ENCODE peak calls at places on chromosome 1, in six cellular contexts. One of them, this sample, is unnamed.
A peak's percentile ranks its signal among the peaks of the same experiment; 100 is the strongest.

GRCh38 chr1:39614488-39614887 is 25.0 kb downstream of the HEYL start:
- DNase-seq in fibroblast of lung: no peak
- DNase-seq in tibial artery: no peak
- DNase-seq in lung: no peak
- DNase-seq in transverse colon: no peak
- DNase-seq in Karpas-422: no peak
- DNase-seq in this sample: no peak

GRCh38 chr1:175073054-175073453 is 5.4 kb downstream of the TNN start:
- DNase-seq in fibroblast of lung: no peak
- DNase-seq in Karpas-422: peak; percentile 14
- DNase-seq in tibial artery: peak; percentile 41
- DNase-seq in lung: no peak
- DNase-seq in transverse colon: no peak
- DNase-seq in this sample: no peak

GRCh38 chr1:8065369-8065768 is 39.3 kb upstream of the ERRFI1 start:
- DNase-seq in fibroblast of lung: no peak
- DNase-seq in lung: no peak
- DNase-seq in Karpas-422: no peak
- DNase-seq in transverse colon: no peak
- DNase-seq in tibial artery: no peak
- DNase-seq in this sample: no peak

GRCh38 chr1:3914911-3915310 is 14.8 kb upstream of the C1orf174 start:
- DNase-seq in lung: no peak
- DNase-seq in fibroblast of lung: no peak
- DNase-seq in tibial artery: no peak
- DNase-seq in transverse colon: no peak
- DNase-seq in Karpas-422: no peak
- DNase-seq in this sample: no peak

GRCh38 chr1:211369640-211370039 is 43.0 kb downstream of the TRAF5 start:
- DNase-seq in tibial artery: no peak
- DNase-seq in transverse colon: no peak
- DNase-seq in lung: no peak
- DNase-seq in Karpas-422: no peak
- DNase-seq in fibroblast of lung: no peak
- DNase-seq in this sample: no peak

GRCh38 chr1:162016616-162017015 is 7.1 kb downstream of the OLFML2B start:
- DNase-seq in lung: no peak
- DNase-seq in fibroblast of lung: no peak
- DNase-seq in Karpas-422: no peak
- DNase-seq in tibial artery: no peak
- DNase-seq in transverse colon: no peak
- DNase-seq in this sample: no peak

GRCh38 chr1:175725684-175726083 is 17.7 kb downstream of the TNR start:
- DNase-seq in fibroblast of lung: peak; percentile 20
- DNase-seq in lung: no peak
- DNase-seq in Karpas-422: peak; percentile 77
- DNase-seq in tibial artery: no peak
- DNase-seq in transverse colon: no peak
- DNase-seq in this sample: no peak

GRCh38 chr1:200366577-200367253 is 43.1 kb downstream of the ZNF281 start:
- DNase-seq in fibroblast of lung: no peak
- DNase-seq in Karpas-422: peak; percentile 85
- DNase-seq in tibial artery: no peak
- DNase-seq in lung: no peak
- DNase-seq in transverse colon: no peak
- DNase-seq in this sample: no peak

GRCh38 chr1:53737648-53738204 is 1.2 kb downstream of the GLIS1 start:
- DNase-seq in transverse colon: no peak
- DNase-seq in Karpas-422: no peak
- DNase-seq in tibial artery: no peak
- DNase-seq in fibroblast of lung: peak; percentile 31
- DNase-seq in lung: no peak
- DNase-seq in this sample: peak; percentile 14

GRCh38 chr1:938088-938683 is 14.5 kb downstream of the SAMD11 start:
- DNase-seq in tibial artery: no peak
- DNase-seq in fibroblast of lung: no peak
- DNase-seq in transverse colon: peak; percentile 57
- DNase-seq in lung: no peak
- DNase-seq in Karpas-422: peak; percentile 58
- DNase-seq in this sample: peak; percentile 41

GRCh38 chr1:23283660-23284602 is 60.2 kb downstream of the HNRNPR start:
- DNase-seq in transverse colon: no peak
- DNase-seq in Karpas-422: no peak
- DNase-seq in tibial artery: no peak
- DNase-seq in lung: no peak
- DNase-seq in fibroblast of lung: peak; percentile 33
- DNase-seq in this sample: no peak

GRCh38 chr1:101288491-101288944 is 51.7 kb downstream of the S1PR1 start:
- DNase-seq in lung: peak; percentile 72
- DNase-seq in transverse colon: peak; percentile 68
- DNase-seq in fibroblast of lung: peak; percentile 91
- DNase-seq in tibial artery: peak; percentile 66
- DNase-seq in Karpas-422: peak; percentile 90
- DNase-seq in this sample: peak; percentile 52

GRCh38 chr1:1680031-1680911 is 12.3 kb downstream of the SLC35E2B start:
- DNase-seq in tibial artery: no peak
- DNase-seq in Karpas-422: peak; percentile 31
- DNase-seq in fibroblast of lung: no peak
- DNase-seq in transverse colon: no peak
- DNase-seq in lung: no peak
- DNase-seq in this sample: no peak

GRCh38 chr1:108817016-108817415 is 39.9 kb downstream of the AKNAD1 start:
- DNase-seq in lung: no peak
- DNase-seq in tibial artery: no peak
- DNase-seq in Karpas-422: no peak
- DNase-seq in fibroblast of lung: peak; percentile 78
- DNase-seq in transverse colon: peak; percentile 33
- DNase-seq in this sample: no peak

DNA sequence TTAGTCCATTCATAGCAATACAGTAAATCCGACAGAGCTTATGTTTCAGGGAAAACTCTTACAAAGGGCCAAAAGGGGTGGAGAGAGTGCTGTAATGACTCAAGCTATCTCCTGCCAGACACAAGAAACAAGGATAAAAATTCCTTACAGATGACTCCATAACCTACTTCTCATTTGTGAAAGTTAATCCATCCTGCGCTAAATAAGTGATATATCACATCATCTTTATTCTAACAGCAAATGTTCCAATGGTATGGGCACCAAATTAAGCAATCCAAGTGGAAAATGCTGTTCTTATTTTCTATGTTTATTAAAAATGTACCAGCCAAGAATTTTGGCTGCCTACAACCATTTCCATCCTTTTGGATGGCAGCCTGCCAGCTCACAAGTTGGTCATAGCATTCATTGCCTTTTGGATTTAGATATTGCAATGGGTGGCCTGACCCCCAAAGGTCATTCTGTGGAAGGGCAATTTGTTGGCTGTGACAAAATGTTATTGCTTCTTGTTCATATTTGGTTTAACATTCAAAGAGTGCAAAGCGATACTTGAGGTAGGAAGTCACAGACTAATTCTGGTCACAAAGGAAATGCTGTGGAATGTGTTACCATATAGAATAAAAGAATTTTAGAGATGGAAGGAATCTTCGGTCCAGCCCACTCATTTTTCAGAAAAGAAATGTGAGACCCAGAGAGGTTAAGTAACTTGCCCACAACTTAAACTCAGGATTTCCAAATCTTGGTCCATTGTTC is 2.8 kb upstream of the ENAH start:
- DNase-seq in fibroblast of lung: peak; percentile 99
- DNase-seq in tibial artery: peak; percentile 62
- DNase-seq in lung: peak; percentile 53
- DNase-seq in Karpas-422: no peak
- DNase-seq in transverse colon: peak; percentile 40
- DNase-seq in this sample: peak; percentile 31
- H3K4me3 ChIP-seq in fibroblast of lung: no peak overlapping the region
- H3K4me3 ChIP-seq in tibial artery: peak overlapping the region; percentile 91
- H3K4me3 ChIP-seq in lung: no peak overlapping the region
- H3K4me3 ChIP-seq in Karpas-422: no peak overlapping the region
- H3K4me3 ChIP-seq in transverse colon: no peak overlapping the region
- H3K4me3 ChIP-seq in this sample: no peak overlapping the region

GRCh38 chr1:227661495-227661894 is 73.6 kb downstream of the JMJD4 start:
- DNase-seq in Karpas-422: no peak
- DNase-seq in transverse colon: no peak
- DNase-seq in fibroblast of lung: no peak
- DNase-seq in tibial artery: no peak
- DNase-seq in lung: no peak
- DNase-seq in this sample: no peak
- H3K9me3 ChIP-seq in Karpas-422: peaks cover 82% of the 10 kb centered on the region
- H3K9me3 ChIP-seq in transverse colon: peaks cover 100% of the 10 kb centered on the region
- H3K9me3 ChIP-seq in fibroblast of lung: no peaks in the 10 kb centered on the region
- H3K9me3 ChIP-seq in tibial artery: peaks cover 93% of the 10 kb centered on the region
- H3K9me3 ChIP-seq in lung: peaks cover 29% of the 10 kb centered on the region
- H3K9me3 ChIP-seq in this sample: peaks cover 21% of the 10 kb centered on the region

GRCh38 chr1:204863024-204863423 is 7.6 kb upstream of the NFASC start:
- DNase-seq in tibial artery: no peak
- DNase-seq in transverse colon: no peak
- DNase-seq in fibroblast of lung: no peak
- DNase-seq in Karpas-422: no peak
- DNase-seq in lung: no peak
- DNase-seq in this sample: no peak

GRCh38 chr1:204863730-204864129 is 6.9 kb upstream of the NFASC start:
- DNase-seq in tibial artery: no peak
- DNase-seq in transverse colon: no peak
- DNase-seq in fibroblast of lung: no peak
- DNase-seq in Karpas-422: no peak
- DNase-seq in lung: no peak
- DNase-seq in this sample: no peak

GRCh38 chr1:204858381-204858821 is 12.3 kb upstream of the NFASC start:
- DNase-seq in lung: no peak
- DNase-seq in Karpas-422: no peak
- DNase-seq in tibial artery: no peak
- DNase-seq in fibroblast of lung: no peak
- DNase-seq in transverse colon: no peak
- DNase-seq in this sample: no peak

GRCh38 chr1:204854286-204854685 is 16.4 kb upstream of the NFASC start:
- DNase-seq in transverse colon: no peak
- DNase-seq in Karpas-422: no peak
- DNase-seq in lung: no peak
- DNase-seq in tibial artery: no peak
- DNase-seq in fibroblast of lung: no peak
- DNase-seq in this sample: no peak

DNA sequence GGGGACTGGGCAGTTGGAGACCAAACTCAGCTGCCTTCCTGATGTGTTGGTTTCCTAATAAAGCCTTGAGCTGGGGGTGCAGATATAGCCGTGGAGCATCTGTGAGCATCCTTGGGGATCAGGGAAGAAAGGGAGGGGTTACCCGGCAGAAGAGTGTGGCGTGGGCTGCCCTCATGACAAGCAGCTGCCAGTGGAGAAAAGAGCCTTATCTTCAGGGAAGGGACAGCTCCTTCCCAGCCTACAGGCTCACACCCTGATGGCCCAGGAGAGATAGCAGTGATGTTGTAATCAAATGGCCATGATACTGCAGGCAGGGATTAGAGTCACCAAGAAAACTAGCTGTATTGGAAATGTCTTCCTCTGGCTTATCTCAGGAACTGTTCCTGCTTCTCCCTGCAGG is 10.8 kb upstream of the NFASC start:
- DNase-seq in Karpas-422: no peak
- DNase-seq in transverse colon: no peak
- DNase-seq in tibial artery: no peak
- DNase-seq in fibroblast of lung: no peak
- DNase-seq in lung: no peak
- DNase-seq in this sample: no peak
- H3K27ac ChIP-seq in Karpas-422: no peak overlapping the region
- H3K27ac ChIP-seq in transverse colon: no peak overlapping the region
- H3K27ac ChIP-seq in tibial artery: no peak overlapping the region
- H3K27ac ChIP-seq in fibroblast of lung: no peak overlapping the region
- H3K27ac ChIP-seq in lung: no peak overlapping the region
- H3K27ac ChIP-seq in this sample: no peak overlapping the region

DNA sequence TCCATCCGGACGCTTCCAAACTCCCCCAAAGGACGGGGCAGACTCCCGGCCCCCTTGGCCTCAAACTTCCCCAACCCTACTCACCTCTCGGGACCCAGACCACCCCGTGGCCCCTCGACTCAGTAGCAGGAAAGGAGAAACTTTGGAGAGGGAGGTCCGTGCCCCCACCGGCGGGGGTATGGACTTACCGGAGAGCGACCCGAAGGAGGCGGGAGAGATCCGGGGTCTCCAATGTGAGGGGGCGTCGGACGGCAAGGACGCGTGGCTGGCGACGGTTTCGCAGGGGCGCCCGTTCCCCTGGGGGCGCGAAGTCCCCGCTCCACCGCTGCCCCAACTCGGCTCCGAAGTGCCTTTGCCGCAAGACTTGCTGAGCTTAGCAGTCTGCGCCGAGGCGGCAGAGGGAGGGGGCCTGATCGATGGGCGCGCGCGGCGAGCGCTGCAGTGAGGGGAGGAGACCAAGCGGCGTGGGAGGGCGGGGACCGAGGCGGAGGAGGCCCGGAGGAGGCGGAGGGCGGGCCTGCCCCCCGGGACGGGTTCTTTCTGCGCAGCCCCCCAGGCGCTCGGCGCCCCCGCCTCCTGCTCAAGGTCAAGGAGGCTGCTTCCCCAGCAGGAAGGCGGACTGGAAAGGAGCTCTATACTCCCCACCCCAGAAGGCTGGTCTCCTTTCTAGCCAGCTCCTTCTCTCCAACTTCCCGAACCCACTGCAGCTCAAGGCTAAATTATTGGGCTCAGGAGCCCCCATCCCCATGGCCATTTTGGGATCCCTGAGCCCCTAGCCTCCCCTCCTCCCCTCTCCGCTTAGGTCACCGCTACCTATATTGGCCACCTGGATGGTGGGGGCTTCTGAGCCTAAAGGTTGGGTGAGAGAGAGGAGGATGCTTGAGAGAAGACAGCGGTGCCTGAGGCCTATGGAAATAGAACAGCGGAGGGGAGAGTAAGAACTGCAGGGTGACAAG is at the start of gene SYT2:
- DNase-seq in lung: no peak
- DNase-seq in transverse colon: peak; percentile 16
- DNase-seq in fibroblast of lung: peak; percentile 17
- DNase-seq in Karpas-422: no peak
- DNase-seq in tibial artery: no peak
- DNase-seq in this sample: peak; percentile 54
- H3K4me3 ChIP-seq in lung: no peak within 1 kb of the TSS
- H3K4me3 ChIP-seq in transverse colon: peak within 1 kb of the TSS; percentile 50
- H3K4me3 ChIP-seq in fibroblast of lung: no peak within 1 kb of the TSS
- H3K4me3 ChIP-seq in Karpas-422: no peak within 1 kb of the TSS
- H3K4me3 ChIP-seq in tibial artery: peak within 1 kb of the TSS; percentile 42
- H3K4me3 ChIP-seq in this sample: no peak within 1 kb of the TSS

GRCh38 chr1:248758352-248758751 is 2.8 kb upstream of the LYPD8 start:
- DNase-seq in fibroblast of lung: no peak
- DNase-seq in Karpas-422: no peak
- DNase-seq in lung: no peak
- DNase-seq in transverse colon: no peak
- DNase-seq in tibial artery: no peak
- DNase-seq in this sample: no peak
- H3K9me3 ChIP-seq in fibroblast of lung: peaks cover 7% of the 10 kb centered on the region
- H3K9me3 ChIP-seq in Karpas-422: no peaks in the 10 kb centered on the region
- H3K9me3 ChIP-seq in lung: peaks cover 10% of the 10 kb centered on the region
- H3K9me3 ChIP-seq in transverse colon: no peaks in the 10 kb centered on the region
- H3K9me3 ChIP-seq in tibial artery: no peaks in the 10 kb centered on the region
- H3K9me3 ChIP-seq in this sample: no peaks in the 10 kb centered on the region

GRCh38 chr1:45196863-45197262 is 9.5 kb downstream of the ZSWIM5 start:
- DNase-seq in lung: no peak
- DNase-seq in Karpas-422: peak; percentile 41
- DNase-seq in transverse colon: no peak
- DNase-seq in tibial artery: no peak
- DNase-seq in fibroblast of lung: no peak
- DNase-seq in this sample: no peak
- H3K27ac ChIP-seq in lung: no peak overlapping the region
- H3K27ac ChIP-seq in Karpas-422: no peak overlapping the region
- H3K27ac ChIP-seq in transverse colon: no peak overlapping the region
- H3K27ac ChIP-seq in tibial artery: no peak overlapping the region
- H3K27ac ChIP-seq in fibroblast of lung: no peak overlapping the region
- H3K27ac ChIP-seq in this sample: no peak overlapping the region

GRCh38 chr1:110083453-110084225 is 13.2 kb upstream of the ALX3 start:
- DNase-seq in Karpas-422: no peak
- DNase-seq in fibroblast of lung: peak; percentile 16
- DNase-seq in transverse colon: no peak
- DNase-seq in lung: no peak
- DNase-seq in tibial artery: no peak
- DNase-seq in this sample: no peak
- H3K4me3 ChIP-seq in Karpas-422: no peak overlapping the region
- H3K4me3 ChIP-seq in fibroblast of lung: no peak overlapping the region
- H3K4me3 ChIP-seq in transverse colon: peak overlapping the region; percentile 79
- H3K4me3 ChIP-seq in lung: peak overlapping the region; percentile 31
- H3K4me3 ChIP-seq in tibial artery: peak overlapping the region; percentile 84
- H3K4me3 ChIP-seq in this sample: peak overlapping the region; percentile 42

This sample was measured in thyroid gland.